ENCODE peak calls at places on chromosome 20, in four cellular contexts. Z is endothelial cell of umbilical vein, F is neural progenitor cell, A is neuronal stem cell. G is an unnamed sample.

GRCh38 chr20:61030130-61030529 is 221.9 kb upstream of the CDH4 start:
- DNase-seq in A (no peak), F (no peak), Z (no peak), G (no peak)

GRCh38 chr20:11687546-11688292 is 230.0 kb upstream of the BTBD3 start:
- DNase-seq in Z (no peak), F (no peak), A (no peak), G (no peak)

GRCh38 chr20:59082077-59082740 is 39.6 kb upstream of the PRELID3B start:
- DNase-seq in A (no peak), F (no peak), Z (no peak), G (peak; percentile 37)

GRCh38 chr20:59082981-59083380 is 40.4 kb upstream of the PRELID3B start:
- DNase-seq in A (no peak), Z (no peak), F (no peak), G (no peak)

GRCh38 chr20:59939052-59939878 is 840 bp downstream of the PPP1R3D start:
- DNase-seq in Z (no peak), A (no peak), F (peak; percentile 55), G (no peak)

GRCh38 chr20:19598117-19598516 is 159.9 kb upstream of the RIN2 start:
- DNase-seq in A (no peak), Z (no peak), F (no peak), G (no peak)

GRCh38 chr20:36097751-36098151 is 56.8 kb upstream of the EPB41L1 start:
- DNase-seq in Z (peak; percentile 35), F (peak; percentile 49), A (no peak), G (no peak)

GRCh38 chr20:6663751-6664388 is 103.6 kb upstream of the BMP2 start:
- DNase-seq in Z (peak; percentile 66), F (no peak), A (no peak), G (no peak)

GRCh38 chr20:45867129-45867810 is 9.9 kb downstream of the ZSWIM3 start:
- DNase-seq in A (no peak), Z (no peak), F (no peak), G (no peak)

GRCh38 chr20:19978511-19979210 is 38.5 kb upstream of the NAA20 start:
- DNase-seq in A (no peak), Z (no peak), F (no peak), G (no peak)

GRCh38 chr20:52493177-52493711 is 301.7 kb upstream of the ZFP64 start:
- DNase-seq in A (no peak), Z (peak; percentile 94), F (no peak), G (no peak)

GRCh38 chr20:25487306-25487705 is 79.8 kb downstream of the GINS1 start:
- DNase-seq in F (no peak), A (no peak), Z (peak; percentile 79), G (no peak)

GRCh38 chr20:57400821-57401564 is 9.8 kb downstream of the RBM38 start:
- DNase-seq in Z (no peak), F (no peak), A (no peak), G (peak; percentile 82)

GRCh38 chr20:35893942-35894341 is 60.4 kb downstream of the SCAND1 start:
- DNase-seq in A (no peak), Z (no peak), F (no peak), G (no peak)

GRCh38 chr20:59300341-59301081 is at the start of gene EDN3:
- DNase-seq in F (peak; percentile 54), A (no peak), Z (no peak), G (no peak)

GRCh38 chr20:31890646-31891045 is 20.2 kb downstream of the TTLL9 start:
- DNase-seq in Z (no peak), F (no peak), A (no peak), G (no peak)

GRCh38 chr20:50295762-50296449 is 105.3 kb downstream of the CEBPB start:
- DNase-seq in A (no peak), F (no peak), Z (no peak), G (no peak)

GRCh38 chr20:45070932-45071632 is 29.8 kb downstream of the KCNS1 start:
- DNase-seq in A (no peak), Z (peak; percentile 94), F (no peak), G (no peak)

GRCh38 chr20:19756756-19757486 is 1.1 kb upstream of the RIN2 start:
- DNase-seq in F (no peak), A (no peak), Z (no peak), G (no peak)

GRCh38 chr20:36808317-36809257 is 35.0 kb upstream of the DSN1 start:
- DNase-seq in A (peak; percentile 39), F (peak; percentile 69), Z (peak; percentile 36), G (peak; percentile 65)

GRCh38 chr20:47461120-47461685 is 40.5 kb upstream of the NCOA3 start:
- DNase-seq in F (no peak), A (no peak), Z (peak; percentile 65), G (no peak)

GRCh38 chr20:9403481-9403880 is 110.9 kb upstream of the LAMP5 start:
- DNase-seq in F (no peak), Z (no peak), A (no peak), G (no peak)

GRCh38 chr20:51338692-51339440 is 203.7 kb downstream of the NFATC2 start:
- DNase-seq in Z (no peak), F (no peak), A (no peak), G (no peak)

GRCh38 chr20:16501236-16501635 is 72.0 kb downstream of the KIF16B start:
- DNase-seq in Z (no peak), F (no peak), A (no peak), G (no peak)

GRCh38 chr20:56257604-56258003 is 9.1 kb downstream of the MC3R start:
- DNase-seq in F (no peak), Z (no peak), A (no peak), G (no peak)

GRCh38 chr20:19090332-19090731 is 122.1 kb upstream of the SLC24A3 start:
- DNase-seq in A (no peak), Z (no peak), F (no peak), G (no peak)

GRCh38 chr20:43961116-43961515 is 46.5 kb downstream of the TOX2 start:
- DNase-seq in F (no peak), A (no peak), Z (no peak), G (no peak)

GRCh38 chr20:52461602-52462001 is 270.0 kb upstream of the ZFP64 start:
- DNase-seq in Z (no peak), F (no peak), A (no peak), G (no peak)

GRCh38 chr20:61251529-61252393 is at the start of gene CDH4:
- DNase-seq in Z (no peak), A (no peak), F (peak; percentile 84), G (no peak)

GRCh38 chr20:23419995-23420901 is 1.0 kb downstream of the NAPB start:
- DNase-seq in F (peak; percentile 40), Z (peak; percentile 55), A (peak; percentile 1), G (peak; percentile 45)

GRCh38 chr20:23420943-23421925 is at the start of gene NAPB:
- DNase-seq in Z (peak; percentile 93), A (peak; percentile 90), F (peak; percentile 98), G (peak; percentile 96)

GRCh38 chr20:23419657-23419994 is 1.7 kb downstream of the NAPB start:
- DNase-seq in F (no peak), A (no peak), Z (no peak), G (no peak)

GRCh38 chr20:23425129-23425528 is 3.8 kb upstream of the NAPB start:
- DNase-seq in Z (no peak), A (no peak), F (no peak), G (no peak)
- H3K4me3 ChIP-seq in Z (no peak overlapping the region), A (no peak overlapping the region), F (no peak overlapping the region), G (no peak overlapping the region)

GRCh38 chr20:33442136-33443005 is 1.2 kb downstream of the SNTA1 start:
- DNase-seq in Z (no peak), F (no peak), A (no peak), G (peak; percentile 66)

GRCh38 chr20:33443006-33443511 is 504 bp downstream of the SNTA1 start:
- DNase-seq in A (no peak), F (no peak), Z (no peak), G (peak; percentile 51)

GRCh38 chr20:33443512-33444239 is at the start of gene SNTA1:
- DNase-seq in A (peak; percentile 89), F (peak; percentile 98), Z (peak; percentile 69), G (peak; percentile 96)

GRCh38 chr20:33444797-33445560 is 1.4 kb upstream of the SNTA1 start:
- DNase-seq in F (no peak), Z (no peak), A (no peak), G (peak; percentile 82)

GRCh38 chr20:33445881-33446615 is 2.5 kb upstream of the SNTA1 start:
- DNase-seq in Z (no peak), F (no peak), A (no peak), G (peak; percentile 84)
- H3K27ac ChIP-seq in Z (no peak overlapping the region), F (no peak overlapping the region), A (no peak overlapping the region), G (peak overlapping the region; percentile 95)

GRCh38 chr20:63829598-63829942 is 1.5 kb downstream of the ZBTB46 start:
- DNase-seq in Z (peak; percentile 26), A (no peak), F (no peak), G (no peak)
- H2AFZ ChIP-seq in Z (no peak overlapping the region), A (no peak overlapping the region), F (no peak overlapping the region), G (peak overlapping the region; percentile 22)

GRCh38 chr20:40689943-40690835 is 1.2 kb upstream of the MAFB start:
- DNase-seq in A (peak; percentile 90), F (peak; percentile 96), Z (peak; percentile 81), G (peak; percentile 71)

GRCh38 chr20:40692240-40693011 is 3.4 kb upstream of the MAFB start:
- DNase-seq in A (no peak), Z (no peak), F (peak; percentile 48), G (no peak)

GRCh38 chr20:40689100-40689942 is at the start of gene MAFB:
- DNase-seq in A (peak; percentile 91), Z (peak; percentile 95), F (peak; percentile 96), G (no peak)

GRCh38 chr20:40690836-40691565 is 2.0 kb upstream of the MAFB start:
- DNase-seq in F (peak; percentile 44), A (no peak), Z (no peak), G (no peak)

GRCh38 chr20:40691566-40692239 is 2.7 kb upstream of the MAFB start:
- DNase-seq in Z (no peak), F (peak; percentile 47), A (no peak), G (no peak)
- H3K4me3 ChIP-seq in Z (no peak overlapping the region), F (peak overlapping the region; percentile 57), A (no peak overlapping the region), G (no peak overlapping the region)

GRCh38 chr20:62623488-62624324 is 18.6 kb upstream of the SLCO4A1 start:
- DNase-seq in Z (peak; percentile 93), A (peak; percentile 60), F (peak; percentile 89), G (peak; percentile 95)

GRCh38 chr20:62625516-62625915 is 16.8 kb upstream of the SLCO4A1 start:
- DNase-seq in Z (no peak), F (no peak), A (no peak), G (no peak)

GRCh38 chr20:62625921-62626547 is 16.3 kb upstream of the SLCO4A1 start:
- DNase-seq in F (no peak), Z (no peak), A (no peak), G (no peak)

GRCh38 chr20:62624325-62624690 is 18.0 kb upstream of the SLCO4A1 start:
- DNase-seq in A (no peak), F (no peak), Z (no peak), G (peak; percentile 88)

GRCh38 chr20:62624719-62625455 is 17.4 kb upstream of the SLCO4A1 start:
- DNase-seq in Z (no peak), A (no peak), F (no peak), G (no peak)
- H3K27ac ChIP-seq in Z (no peak overlapping the region), A (no peak overlapping the region), F (no peak overlapping the region), G (peak overlapping the region; percentile 75)

G was measured in OCI-LY7.